ENCODE peak calls at places on chromosomes 12 and 14, in nine cellular contexts. M is RWPE2; Q is transverse colon; V is heart left ventricle; H is A549; U is right lobe of liver; O is aorta; R is CD4-positive, CD25-positive, alpha-beta regulatory T cell; T is osteoblast. X is an unnamed sample. For H3K4me1, the result is how much of the 10 kb centered on the place peaks cover.

GRCh38 chr14:67994561-67994960 is 175.0 kb downstream of the RAD51B start:
- DNase-seq in M (no peak), Q (no peak), V (no peak), H (no peak), U (no peak), O (no peak), R (no peak), T (no peak), X (no peak)

GRCh38 chr14:60575008-60575407 is 66.1 kb downstream of the SIX6 start:
- DNase-seq in M (no peak), Q (no peak), V (no peak), H (no peak), U (no peak), O (no peak), R (no peak), T (no peak), X (no peak)

GRCh38 chr14:104132981-104133380 is 5.4 kb upstream of the KIF26A start:
- DNase-seq in M (peak), Q (no peak), V (no peak), H (no peak), U (peak), O (peak), R (no peak), T (peak), X (no peak)

GRCh38 chr12:14618990-14619389 is 51.3 kb upstream of the PLBD1 start:
- DNase-seq in M (no peak), Q (no peak), V (peak), H (peak), U (no peak), O (no peak), R (peak), T (peak), X (peak)

GRCh38 chr14:36021926-36022325 is 154.6 kb downstream of the PTCSC3 start:
- DNase-seq in M (no peak), Q (no peak), V (no peak), H (no peak), U (no peak), O (no peak), R (no peak), T (no peak), X (no peak)

GRCh38 chr12:110330544-110330943 is 49.5 kb downstream of the ATP2A2 start:
- DNase-seq in M (no peak), Q (no peak), V (no peak), H (no peak), U (no peak), O (no peak), R (no peak), T (no peak), X (no peak)

GRCh38 chr14:32865827-32866376 is 72.8 kb upstream of the NPAS3 start:
- DNase-seq in M (no peak), Q (no peak), V (no peak), H (no peak), U (no peak), O (no peak), R (no peak), T (no peak), X (no peak)

GRCh38 chr12:41967668-41968649 is 176.7 kb downstream of the GXYLT1 start:
- DNase-seq in M (no peak), Q (no peak), V (no peak), H (no peak), U (no peak), O (no peak), R (no peak), T (no peak), X (peak)

GRCh38 chr12:117641885-117642284 is 280.5 kb upstream of the NOS1 start:
- DNase-seq in M (no peak), Q (no peak), V (no peak), H (no peak), U (no peak), O (no peak), R (no peak), T (no peak), X (no peak)

GRCh38 chr14:36056846-36057245 is 119.7 kb downstream of the PTCSC3 start:
- DNase-seq in M (no peak), Q (no peak), V (no peak), H (no peak), U (no peak), O (no peak), R (no peak), T (no peak), X (no peak)

GRCh38 chr12:27730097-27730588 is 19.5 kb downstream of the MRPS35 start:
- DNase-seq in M (no peak), Q (no peak), V (no peak), H (no peak), U (no peak), O (no peak), R (no peak), T (no peak), X (no peak)

GRCh38 chr14:51479584-51480305 is 172.0 kb upstream of the FRMD6 start:
- DNase-seq in M (no peak), Q (no peak), V (peak), H (no peak), U (no peak), O (no peak), R (no peak), T (no peak), X (no peak)

GRCh38 chr12:57009949-57010626 is 3.7 kb upstream of the ZBTB39 start:
- DNase-seq in M (no peak), Q (no peak), V (no peak), H (no peak), U (no peak), O (no peak), R (no peak), T (no peak), X (no peak)

GRCh38 chr12:51023625-51024395 is 2.4 kb downstream of the SLC11A2 start:
- DNase-seq in M (no peak), Q (no peak), V (no peak), H (no peak), U (no peak), O (no peak), R (no peak), T (no peak), X (no peak)

GRCh38 chr12:2797721-2798418 is 3.1 kb downstream of the FKBP4 start:
- DNase-seq in M (no peak), Q (no peak), V (peak), H (no peak), U (peak), O (no peak), R (no peak), T (no peak), X (no peak)

GRCh38 chr14:96584199-96584906 is 82.2 kb downstream of the PAPOLA start:
- DNase-seq in M (peak), Q (peak), V (no peak), H (peak), U (no peak), O (no peak), R (peak), T (peak), X (peak)

GRCh38 chr14:101824339-101824727 is 62.8 kb downstream of the PPP2R5C start:
- DNase-seq in M (no peak), Q (no peak), V (no peak), H (no peak), U (no peak), O (no peak), R (no peak), T (no peak), X (no peak)

GRCh38 chr14:54251356-54251755 is 145.5 kb upstream of the CDKN3 start:
- DNase-seq in M (no peak), Q (no peak), V (no peak), H (no peak), U (no peak), O (no peak), R (no peak), T (no peak), X (no peak)

GRCh38 chr12:12660201-12660600 is 35.8 kb downstream of the GPR19 start:
- DNase-seq in M (no peak), Q (no peak), V (no peak), H (no peak), U (no peak), O (no peak), R (no peak), T (no peak), X (no peak)

GRCh38 chr14:100807496-100807895 is 18.4 kb upstream of the MEG3 start:
- DNase-seq in M (no peak), Q (no peak), V (no peak), H (no peak), U (no peak), O (peak), R (no peak), T (peak), X (no peak)

GRCh38 chr14:75559451-75560187 is 18.8 kb upstream of the FLVCR2 start:
- DNase-seq in M (peak), Q (no peak), V (no peak), H (peak), U (peak), O (no peak), R (peak), T (no peak), X (no peak)

GRCh38 chr14:93045211-93045674 is 70.5 kb downstream of the ITPK1 start:
- DNase-seq in M (no peak), Q (no peak), V (no peak), H (no peak), U (no peak), O (no peak), R (no peak), T (peak), X (no peak)

GRCh38 chr12:105355752-105356151 is 25.3 kb downstream of the C12orf75 start:
- DNase-seq in M (no peak), Q (no peak), V (no peak), H (no peak), U (no peak), O (no peak), R (no peak), T (peak), X (no peak)

GRCh38 chr14:30960216-30960615 is 65.2 kb upstream of the AP4S1 start:
- DNase-seq in M (no peak), Q (no peak), V (no peak), H (no peak), U (no peak), O (no peak), R (no peak), T (no peak), X (no peak)

GRCh38 chr14:59282366-59282765 is 93.9 kb downstream of the DAAM1 start:
- DNase-seq in M (no peak), Q (no peak), V (no peak), H (no peak), U (no peak), O (no peak), R (no peak), T (no peak), X (no peak)

GRCh38 chr12:67068204-67068731 is 200.9 kb upstream of the CAND1 start:
- DNase-seq in M (no peak), Q (peak), V (no peak), H (no peak), U (no peak), O (peak), R (no peak), T (no peak), X (no peak)

GRCh38 chr12:5872745-5873144 is 72.3 kb downstream of the ANO2 start:
- DNase-seq in M (no peak), Q (no peak), V (no peak), H (peak), U (no peak), O (no peak), R (no peak), T (no peak), X (no peak)

GRCh38 chr12:56517854-56518253 is 3.8 kb upstream of the RBMS2 start:
- DNase-seq in M (peak), Q (no peak), V (no peak), H (no peak), U (no peak), O (no peak), R (no peak), T (no peak), X (no peak)

GRCh38 chr12:113112043-113112899 is 23.3 kb downstream of the RASAL1 start:
- DNase-seq in M (peak), Q (no peak), V (no peak), H (no peak), U (no peak), O (no peak), R (no peak), T (peak), X (no peak)

GRCh38 chr12:120249266-120249874 is 16.2 kb downstream of the PXN start:
- DNase-seq in M (no peak), Q (no peak), V (no peak), H (no peak), U (no peak), O (no peak), R (no peak), T (no peak), X (no peak)

GRCh38 chr12:124797321-124797720 is 66.3 kb downstream of the SCARB1 start:
- DNase-seq in M (no peak), Q (no peak), V (no peak), H (no peak), U (no peak), O (no peak), R (no peak), T (peak), X (no peak)

GRCh38 chr12:27551172-27551840 is 27.3 kb downstream of the PPFIBP1 start:
- DNase-seq in M (no peak), Q (no peak), V (no peak), H (no peak), U (no peak), O (no peak), R (no peak), T (no peak), X (no peak)

GRCh38 chr12:92404259-92404894 is 258.7 kb upstream of the BTG1 start:
- DNase-seq in M (no peak), Q (no peak), V (no peak), H (no peak), U (no peak), O (no peak), R (no peak), T (no peak), X (no peak)
- H3K4me1 ChIP-seq in M (under half), Q (under half), V (under half), H (under half), U (under half), O (under half), R (half or more), T (under half), X (under half)

DNA sequence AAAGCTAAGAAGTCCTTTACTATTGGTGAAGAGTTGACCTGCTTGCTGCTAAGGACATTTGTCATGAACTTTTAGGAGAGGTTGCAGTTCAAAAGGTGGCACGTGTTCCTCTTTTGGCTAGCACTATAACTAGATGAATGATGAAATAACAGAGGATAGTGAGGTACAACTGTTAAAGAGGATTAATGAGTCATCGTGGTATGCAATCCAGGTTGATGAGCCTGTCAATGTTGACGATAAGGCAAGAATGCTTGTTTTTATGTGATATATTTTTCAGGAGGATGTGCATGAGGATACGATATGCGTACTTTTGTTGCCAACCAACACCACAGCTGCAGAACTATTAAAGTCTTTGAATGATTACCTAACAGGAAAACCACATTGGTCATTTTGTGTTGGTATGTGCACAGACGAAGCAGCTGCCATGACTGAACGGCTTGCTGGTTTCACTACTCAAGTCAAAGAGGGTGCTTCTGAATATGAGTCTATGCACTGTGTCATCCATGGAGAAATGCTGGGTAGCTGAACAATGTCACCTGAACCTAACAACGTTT is 10.6 kb downstream of the CEP128 start:
- DNase-seq in M (no peak), Q (peak), V (no peak), H (no peak), U (no peak), O (no peak), R (peak), T (peak), X (no peak)
- H3K4me3 ChIP-seq in M (no peak), Q (no peak), V (no peak), H (no peak), U (no peak), O (no peak), R (peak), T (peak), X (no peak)

GRCh38 chr12:108714866-108715265 is 16.5 kb downstream of the CORO1C start:
- DNase-seq in M (no peak), Q (no peak), V (no peak), H (no peak), U (no peak), O (no peak), R (no peak), T (no peak), X (no peak)
- H3K27ac ChIP-seq in M (no peak), Q (peak), V (no peak), H (no peak), U (no peak), O (no peak), R (no peak), T (no peak), X (no peak)

DNA sequence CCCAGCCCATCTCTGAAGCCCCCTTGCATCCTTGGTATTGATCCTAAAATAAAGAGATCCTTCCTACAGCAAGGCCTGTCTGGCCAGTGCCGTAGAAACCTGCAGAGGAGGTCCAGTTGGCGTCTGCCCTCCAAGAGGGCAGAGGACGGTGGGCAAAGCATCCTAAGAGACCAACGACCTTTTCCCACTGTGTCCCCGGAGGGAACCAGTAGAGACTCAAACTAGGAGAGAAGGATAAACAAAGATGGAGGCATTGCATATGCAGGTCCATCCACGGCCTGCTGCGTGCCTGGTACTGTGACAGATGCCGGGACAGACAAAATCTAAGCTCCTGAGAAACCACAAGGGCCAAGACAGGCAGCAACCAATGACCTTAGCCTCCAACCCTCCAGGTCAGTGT is 3.8 kb downstream of the NCKAP5L start:
- DNase-seq in M (no peak), Q (no peak), V (no peak), H (no peak), U (peak), O (peak), R (no peak), T (no peak), X (no peak)
- H3K4me1 ChIP-seq in M (under half), Q (under half), V (under half), H (under half), U (under half), O (under half), R (under half), T (under half), X (under half)

GRCh38 chr14:89773644-89774316 is 180.8 kb downstream of the EFCAB11 start:
- DNase-seq in M (no peak), Q (peak), V (no peak), H (peak), U (peak), O (no peak), R (peak), T (no peak), X (peak)
- H3K4me3 ChIP-seq in M (no peak), Q (no peak), V (no peak), H (no peak), U (no peak), O (no peak), R (peak), T (no peak), X (no peak)

GRCh38 chr12:18296201-18296908 is 35.0 kb downstream of the PIK3C2G start:
- DNase-seq in M (no peak), Q (no peak), V (no peak), H (no peak), U (no peak), O (no peak), R (no peak), T (no peak), X (no peak)
- H3K27ac ChIP-seq in M (no peak), Q (no peak), V (peak), H (no peak), U (peak), O (no peak), R (no peak), T (no peak), X (no peak)

GRCh38 chr12:123065666-123066457 is 85.0 kb downstream of the PITPNM2 start:
- DNase-seq in M (no peak), Q (no peak), V (no peak), H (no peak), U (no peak), O (no peak), R (peak), T (no peak), X (no peak)
- H3K4me1 ChIP-seq in M (under half), Q (under half), V (half or more), H (under half), U (under half), O (under half), R (under half), T (under half), X (under half)

GRCh38 chr14:24355009-24355408 is 13.0 kb upstream of the NFATC4 start:
- DNase-seq in M (no peak), Q (no peak), V (no peak), H (no peak), U (no peak), O (no peak), R (no peak), T (no peak), X (no peak)
- H3K4me3 ChIP-seq in M (no peak), Q (no peak), V (no peak), H (no peak), U (no peak), O (no peak), R (no peak), T (no peak), X (no peak)

GRCh38 chr12:127260959-127261358 is 1006.0 kb upstream of the TMEM132C start:
- DNase-seq in M (no peak), Q (no peak), V (no peak), H (no peak), U (no peak), O (no peak), R (no peak), T (no peak), X (no peak)

GRCh38 chr12:127254420-127254955 is 1012.5 kb upstream of the TMEM132C start:
- DNase-seq in M (no peak), Q (no peak), V (no peak), H (no peak), U (no peak), O (no peak), R (no peak), T (no peak), X (no peak)

GRCh38 chr12:127253797-127254196 is 1013.2 kb upstream of the TMEM132C start:
- DNase-seq in M (no peak), Q (no peak), V (no peak), H (no peak), U (no peak), O (no peak), R (no peak), T (no peak), X (no peak)

GRCh38 chr12:127260531-127260930 is 1006.4 kb upstream of the TMEM132C start:
- DNase-seq in M (no peak), Q (no peak), V (no peak), H (no peak), U (no peak), O (no peak), R (no peak), T (peak), X (no peak)

DNA sequence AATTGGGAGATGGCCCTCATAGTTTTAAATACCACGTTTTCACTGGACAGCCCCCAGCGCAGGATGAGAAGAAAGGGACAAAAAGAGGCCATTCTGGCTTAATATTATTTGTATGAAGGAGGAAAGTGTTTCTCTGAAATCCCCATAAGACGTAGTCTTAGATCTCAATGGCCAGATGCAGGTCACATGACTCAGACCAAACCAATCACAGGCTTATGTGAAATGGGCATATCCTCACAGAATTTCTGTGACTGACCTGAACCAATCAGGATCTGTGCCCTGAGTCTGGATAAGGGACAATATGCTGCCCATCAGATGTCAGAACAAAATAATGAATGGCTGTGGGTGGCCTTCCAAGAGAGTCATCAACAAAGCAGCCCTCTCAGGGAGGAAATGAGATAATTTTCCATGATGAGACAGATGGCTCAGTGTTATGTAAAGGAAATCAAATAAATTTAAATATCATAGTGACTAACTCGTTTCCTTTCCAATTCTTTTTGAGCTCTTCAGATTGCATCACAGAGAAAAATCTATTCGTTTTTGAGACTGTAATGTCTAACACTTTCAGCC is 1009.5 kb upstream of the TMEM132C start:
- DNase-seq in M (no peak), Q (no peak), V (no peak), H (no peak), U (no peak), O (no peak), R (no peak), T (no peak), X (no peak)
- H3K27ac ChIP-seq in M (peak), Q (no peak), V (no peak), H (no peak), U (no peak), O (no peak), R (no peak), T (peak), X (no peak)